ENCODE peak calls at places on chromosomes 2 and 18, in ten cellular contexts. Y is body of pancreas, G is natural killer cell, R is endodermal cell, K is fibroblast of pulmonary artery, V is adrenal gland, X is breast epithelium, W is GM12865, N is GM12878, E is WERI-Rb-1. O is an unnamed sample.
A peak's percentile ranks its signal among the peaks of the same experiment; 100 is the strongest.

GRCh38 chr2:237180225-237180624 is 94.5 kb downstream of the COPS8 start:
- DNase-seq in Y (no peak), G (no peak), R (no peak), K (peak; percentile 59), V (no peak), X (no peak), W (no peak), N (no peak), E (no peak), O (no peak)

GRCh38 chr2:128421861-128422311 is 103.2 kb upstream of the HS6ST1 start:
- DNase-seq in Y (peak; percentile 4), G (peak; percentile 9), R (peak; percentile 33), K (no peak), V (no peak), X (no peak), W (no peak), N (no peak), E (no peak), O (no peak)

GRCh38 chr2:23926750-23927627 is at the start of gene ATAD2B:
- DNase-seq in Y (peak; percentile 94), G (peak; percentile 91), R (peak; percentile 98), K (peak; percentile 96), V (peak; percentile 92), X (peak; percentile 90), W (peak; percentile 98), N (peak; percentile 89), E (peak; percentile 95), O (peak; percentile 94)

GRCh38 chr2:36473230-36473629 is 117.7 kb downstream of the CRIM1 start:
- DNase-seq in Y (no peak), G (no peak), R (no peak), K (peak; percentile 83), V (no peak), X (no peak), W (no peak), N (no peak), E (no peak), O (no peak)

GRCh38 chr18:3605562-3606443 is 155.8 kb downstream of the TGIF1 start:
- DNase-seq in Y (no peak), G (no peak), R (no peak), K (peak; percentile 64), V (no peak), X (no peak), W (no peak), N (no peak), E (no peak), O (no peak)

GRCh38 chr2:198788676-198789075 is 669.1 kb downstream of the SATB2 start:
- DNase-seq in Y (no peak), G (no peak), R (peak; percentile 82), K (no peak), V (no peak), X (no peak), W (no peak), N (no peak), E (no peak), O (no peak)

GRCh38 chr2:215921884-215922283 is 91.5 kb downstream of the MREG start:
- DNase-seq in Y (peak; percentile 29), G (no peak), R (peak; percentile 52), K (peak; percentile 89), V (peak; percentile 56), X (no peak), W (no peak), N (no peak), E (no peak), O (no peak)

GRCh38 chr2:14194233-14194632 is 438.3 kb upstream of the LRATD1 start:
- DNase-seq in Y (no peak), G (no peak), R (no peak), K (no peak), V (no peak), X (no peak), W (no peak), N (no peak), E (no peak), O (no peak)

GRCh38 chr2:96123290-96123689 is 6.9 kb upstream of the ADRA2B start:
- DNase-seq in Y (no peak), G (no peak), R (no peak), K (no peak), V (no peak), X (no peak), W (no peak), N (no peak), E (no peak), O (no peak)

GRCh38 chr2:195514365-195514764 is 142.7 kb upstream of the SLC39A10 start:
- DNase-seq in Y (no peak), G (no peak), R (no peak), K (no peak), V (no peak), X (no peak), W (no peak), N (no peak), E (no peak), O (no peak)

GRCh38 chr2:36366491-36367120 is 11.0 kb downstream of the CRIM1 start:
- DNase-seq in Y (no peak), G (no peak), R (no peak), K (no peak), V (no peak), X (no peak), W (no peak), N (no peak), E (no peak), O (no peak)

GRCh38 chr2:173578404-173579092 is 223.9 kb downstream of the CDCA7 start:
- DNase-seq in Y (no peak), G (no peak), R (no peak), K (no peak), V (no peak), X (no peak), W (no peak), N (no peak), E (no peak), O (no peak)

GRCh38 chr18:67215686-67216085 is 300.8 kb downstream of the DSEL start:
- DNase-seq in Y (no peak), G (no peak), R (no peak), K (no peak), V (no peak), X (no peak), W (no peak), N (no peak), E (no peak), O (no peak)

GRCh38 chr2:173596226-173596625 is 241.6 kb downstream of the CDCA7 start:
- DNase-seq in Y (no peak), G (no peak), R (no peak), K (no peak), V (no peak), X (no peak), W (no peak), N (no peak), E (no peak), O (no peak)

GRCh38 chr2:67930156-67930555 is 132.6 kb downstream of the C1D start:
- DNase-seq in Y (no peak), G (no peak), R (peak; percentile 90), K (no peak), V (no peak), X (no peak), W (no peak), N (no peak), E (no peak), O (no peak)

GRCh38 chr2:85888020-85888744 is 608 bp downstream of the ST3GAL5 start:
- DNase-seq in Y (peak; percentile 41), G (peak; percentile 24), R (peak; percentile 70), K (peak; percentile 32), V (peak; percentile 61), X (no peak), W (peak; percentile 35), N (no peak), E (peak; percentile 26), O (peak; percentile 11)
- TF ChIP-seq CTCF in Y (no peak), G (no peak), R (no peak), K (no peak), V (no peak), X (no peak), W (no peak), N (no peak), E (no peak), O (no peak)

GRCh38 chr18:697771-698170 is 14.7 kb downstream of the ENOSF1 start:
- DNase-seq in Y (peak; percentile 60), G (no peak), R (peak; percentile 53), K (no peak), V (no peak), X (no peak), W (no peak), N (no peak), E (peak; percentile 36), O (no peak)
- TF ChIP-seq CTCF in Y (peak; percentile 46), G (no peak), R (no peak), K (no peak), V (no peak), X (no peak), W (no peak), N (no peak), E (no peak), O (no peak)

GRCh38 chr18:47283476-47283875 is 32.0 kb upstream of the SKOR2 start:
- DNase-seq in Y (no peak), G (no peak), R (peak; percentile 69), K (peak; percentile 24), V (no peak), X (no peak), W (peak; percentile 20), N (no peak), E (peak; percentile 52), O (no peak)
- TF ChIP-seq CTCF in Y (peak; percentile 32), G (no peak), R (peak; percentile 78), K (peak; percentile 45), V (peak; percentile 21), X (peak; percentile 10), W (peak; percentile 24), N (peak; percentile 25), E (peak; percentile 53), O (peak; percentile 57)

GRCh38 chr2:32464441-32464840 is 107.6 kb downstream of the BIRC6 start:
- DNase-seq in Y (no peak), G (no peak), R (no peak), K (peak; percentile 5), V (no peak), X (no peak), W (no peak), N (no peak), E (no peak), O (no peak)
- TF ChIP-seq CTCF in Y (no peak), G (no peak), R (no peak), K (no peak), V (no peak), X (no peak), W (no peak), N (no peak), E (no peak), O (no peak)

DNA sequence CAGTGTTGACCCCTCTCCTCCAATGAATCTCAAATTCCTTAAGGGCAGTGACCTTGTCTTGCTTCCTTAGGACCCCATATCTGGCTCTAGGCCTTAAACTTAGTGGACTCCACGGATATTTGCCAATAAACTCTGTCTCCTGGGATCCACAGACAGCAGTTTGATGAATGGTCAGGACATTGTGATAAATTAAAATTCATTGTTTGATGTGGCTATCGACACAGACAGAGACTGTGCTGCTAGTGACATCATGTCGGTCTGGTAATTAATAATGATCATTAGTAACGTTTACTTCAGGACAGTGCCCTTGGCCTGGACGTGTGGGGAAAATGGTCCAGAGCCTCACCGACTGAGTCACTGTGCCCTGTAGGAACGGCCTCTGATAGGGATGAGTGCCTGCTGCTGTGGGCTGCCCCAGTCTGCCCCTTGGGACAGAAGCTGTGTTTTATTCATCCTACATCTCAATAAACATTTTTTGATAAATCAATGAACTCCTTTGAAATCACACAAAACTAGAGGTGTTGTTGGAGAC is 5.2 kb upstream of the SLC35F6 start:
- DNase-seq in Y (no peak), G (no peak), R (no peak), K (no peak), V (peak; percentile 85), X (no peak), W (no peak), N (no peak), E (no peak), O (no peak)
- TF ChIP-seq CTCF in Y (no peak), G (no peak), R (no peak), K (no peak), V (no peak), X (no peak), W (no peak), N (no peak), E (no peak), O (no peak)

O was measured in progenitor cell of endocrine pancreas.